ENCODE peak calls at places on chromosomes 16 and 17, in eight cellular contexts. J, N, C, G, F, V, I and A are unnamed samples.

GRCh38 chr16:11133344-11133921 is 122.6 kb downstream of the SOCS1 start:
- DNase-seq in V (peak; percentile 83), F (peak; percentile 78), N (peak; percentile 60), J (peak; percentile 73), C (peak; percentile 79), G (peak; percentile 94), I (peak; percentile 86), A (no peak)

GRCh38 chr17:2954898-2955445 is 108.4 kb downstream of the OR1D5 start:
- DNase-seq in N (no peak), G (peak; percentile 32), I (no peak), F (no peak), C (peak; percentile 94), V (no peak), J (no peak), A (no peak)

GRCh38 chr16:14409563-14409962 is 220.5 kb downstream of the PARN start:
- DNase-seq in C (no peak), F (no peak), V (peak; percentile 59), J (no peak), N (peak; percentile 47), G (no peak), I (peak; percentile 13), A (no peak)

GRCh38 chr17:45264430-45264829 is 2.5 kb upstream of the SPATA32 start:
- DNase-seq in N (no peak), F (no peak), C (no peak), G (no peak), I (no peak), J (no peak), V (no peak), A (no peak)

GRCh38 chr17:54982399-54982798 is 13.8 kb downstream of the STXBP4 start:
- DNase-seq in V (no peak), C (no peak), F (no peak), N (no peak), J (no peak), G (no peak), I (no peak), A (no peak)

GRCh38 chr17:2909853-2910234 is 113.6 kb downstream of the RAP1GAP2 start:
- DNase-seq in J (no peak), G (no peak), C (no peak), I (no peak), V (no peak), F (no peak), N (no peak), A (no peak)

GRCh38 chr17:3712811-3713463 is 10.8 kb upstream of the HASPIN start:
- DNase-seq in N (no peak), I (no peak), V (no peak), G (no peak), C (no peak), F (no peak), J (no peak), A (no peak)

GRCh38 chr17:19486351-19487008 is 47.2 kb upstream of the SLC47A1 start:
- DNase-seq in F (no peak), N (no peak), G (no peak), C (no peak), J (no peak), V (peak; percentile 39), I (no peak), A (no peak)

GRCh38 chr16:56939801-56940200 is 7.9 kb downstream of the HERPUD1 start:
- DNase-seq in V (no peak), N (no peak), C (no peak), G (no peak), J (no peak), F (no peak), I (no peak), A (no peak)

GRCh38 chr16:49986351-49987124 is 38.5 kb upstream of the CNEP1R1 start:
- DNase-seq in N (no peak), V (no peak), C (peak; percentile 24), F (no peak), G (peak; percentile 27), J (no peak), I (no peak), A (no peak)

GRCh38 chr16:88943131-88943664 is 33.8 kb downstream of the CBFA2T3 start:
- DNase-seq in V (peak; percentile 64), J (peak; percentile 62), C (no peak), I (no peak), F (no peak), N (no peak), G (no peak), A (no peak)

GRCh38 chr16:929674-930073 is 41.1 kb downstream of the LMF1 start:
- DNase-seq in G (no peak), V (no peak), I (no peak), N (no peak), J (no peak), C (no peak), F (no peak), A (no peak)

GRCh38 chr17:9002236-9002609 is 19.1 kb upstream of the NTN1 start:
- DNase-seq in G (no peak), C (no peak), I (no peak), V (no peak), J (no peak), F (no peak), N (no peak), A (no peak)

GRCh38 chr17:74360993-74361612 is 565 bp downstream of the BTBD17 start:
- DNase-seq in J (no peak), C (no peak), I (no peak), G (no peak), F (no peak), V (no peak), N (no peak), A (no peak)

GRCh38 chr16:48542020-48542473 is 67.9 kb downstream of the N4BP1 start:
- DNase-seq in J (peak; percentile 72), C (no peak), F (no peak), V (peak; percentile 75), G (no peak), N (peak; percentile 48), I (peak; percentile 32), A (no peak)

GRCh38 chr17:40516581-40517285 is 15.3 kb upstream of the TNS4 start:
- DNase-seq in C (peak; percentile 62), N (peak; percentile 46), V (peak; percentile 82), G (no peak), J (no peak), F (peak; percentile 11), I (no peak), A (no peak)

GRCh38 chr16:66081967-66082366 is 284.5 kb upstream of the CDH5 start:
- DNase-seq in I (no peak), N (no peak), C (peak; percentile 61), F (no peak), G (no peak), J (no peak), V (no peak), A (no peak)

GRCh38 chr17:45223541-45224528 is 2.1 kb downstream of the FMNL1 start:
- DNase-seq in J (no peak), N (no peak), I (no peak), C (no peak), F (no peak), V (no peak), G (no peak), A (no peak)

GRCh38 chr17:17783121-17783824 is 53.5 kb downstream of the SREBF1 start:
- DNase-seq in G (peak; percentile 88), C (no peak), I (peak; percentile 74), N (peak; percentile 60), V (peak; percentile 70), J (peak; percentile 85), F (peak; percentile 76), A (peak; percentile 79)

GRCh38 chr16:85284138-85284897 is 172.0 kb upstream of the CIBAR2 start:
- DNase-seq in V (no peak), I (no peak), J (no peak), G (no peak), C (no peak), N (no peak), F (no peak), A (no peak)

DNA sequence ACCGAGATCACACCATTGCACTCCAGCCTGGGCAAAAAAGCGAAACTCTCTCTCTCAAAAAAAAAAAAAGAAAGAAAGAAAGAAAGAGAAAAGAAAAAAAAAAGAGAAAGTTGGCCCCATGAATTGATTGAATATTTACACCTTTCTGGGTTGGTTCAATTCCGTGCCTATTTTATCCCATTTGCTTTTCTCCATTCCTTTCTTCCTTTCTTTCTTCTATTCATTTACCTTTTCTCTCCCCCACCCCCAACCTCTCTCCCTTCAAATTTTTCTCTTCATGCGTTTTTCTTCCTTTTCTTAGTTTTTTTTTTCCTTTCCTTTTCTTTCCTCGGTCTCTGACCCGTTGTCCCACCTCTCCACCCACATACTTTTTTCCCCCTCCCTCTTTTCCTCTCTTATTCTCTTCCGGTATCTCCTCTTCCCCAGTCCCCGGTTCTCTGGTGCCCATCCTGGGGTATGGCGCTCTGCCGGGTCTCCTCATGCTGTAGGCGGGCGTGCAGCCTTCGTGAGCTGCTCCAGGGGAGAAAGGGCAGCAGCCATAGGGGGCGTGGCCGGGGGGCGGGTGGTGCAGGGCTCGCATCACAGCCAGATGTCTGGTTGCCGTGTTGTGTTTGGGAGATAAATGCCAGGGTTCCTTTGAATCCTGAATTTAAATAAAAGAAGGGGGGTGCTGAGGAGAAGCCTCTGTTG is 5.3 kb upstream of the COL1A1 start:
- DNase-seq in C (no peak), V (peak; percentile 54), J (no peak), I (no peak), N (peak; percentile 35), F (peak; percentile 78), G (no peak), A (no peak)
- H3K4me3 ChIP-seq in C (no peak overlapping the region), V (no peak overlapping the region), J (no peak overlapping the region), I (no peak overlapping the region), N (no peak overlapping the region), F (no peak overlapping the region), G (no peak overlapping the region), A (no peak overlapping the region)

GRCh38 chr17:81537856-81538555 is 9.8 kb downstream of the FSCN2 start:
- DNase-seq in F (no peak), J (no peak), N (no peak), I (peak; percentile 59), C (no peak), V (no peak), G (no peak), A (no peak)
- TF ChIP-seq POLR2A in F (no peak), J (no peak), N (no peak), I (no peak), C (no peak), V (no peak), G (no peak), A (no peak)

GRCh38 chr16:71626018-71626857 is at the start of gene MARVELD3:
- DNase-seq in N (peak; percentile 94), V (peak; percentile 91), G (peak; percentile 93), I (no peak), F (no peak), C (peak; percentile 76), J (no peak), A (peak; percentile 85)
- H3K4me3 ChIP-seq in N (peak within 1 kb of the TSS; percentile 35), V (peak within 1 kb of the TSS; percentile 40), G (peak within 1 kb of the TSS; percentile 48), I (peak within 1 kb of the TSS; percentile 25), F (peak within 1 kb of the TSS; percentile 29), C (peak within 1 kb of the TSS; percentile 95), J (peak within 1 kb of the TSS; percentile 36), A (peak within 1 kb of the TSS; percentile 74)

DNA sequence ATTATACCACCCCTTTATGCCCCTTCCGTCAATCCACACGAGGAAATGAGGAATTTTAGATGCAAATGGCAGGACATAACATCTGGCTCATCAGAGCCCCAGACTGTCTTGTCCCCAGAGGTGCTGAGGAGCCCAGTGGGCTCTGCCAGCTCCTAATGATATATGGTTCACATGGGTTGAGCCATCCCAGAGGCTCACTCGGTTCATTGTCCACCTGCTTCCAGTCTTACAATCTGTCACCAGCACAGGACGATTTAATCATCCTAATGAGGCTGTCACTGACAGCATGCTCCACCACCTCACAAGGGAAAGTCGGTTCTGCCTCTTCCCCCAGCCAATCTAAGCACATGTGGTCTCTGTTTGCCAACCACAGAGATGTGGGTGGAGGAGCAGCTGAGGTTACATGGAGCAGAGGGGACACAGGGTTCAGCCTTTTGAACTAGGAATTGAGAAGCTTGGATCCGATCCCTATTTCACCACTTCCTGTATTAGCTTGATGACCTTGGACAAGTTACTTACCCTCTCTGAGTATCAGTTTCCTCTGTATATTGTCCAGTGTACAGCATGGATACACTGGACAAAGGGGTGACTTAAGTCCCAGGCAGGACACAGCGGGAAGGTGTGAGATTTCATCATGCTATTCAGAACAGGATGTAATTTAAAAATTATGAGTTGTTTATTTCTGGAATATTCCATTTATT is 27.0 kb upstream of the DHX8 start:
- DNase-seq in N (peak; percentile 12), C (no peak), I (peak; percentile 44), F (no peak), V (no peak), J (no peak), G (no peak), A (peak; percentile 83)
- TF ChIP-seq POLR2A in N (no peak), C (no peak), I (no peak), F (no peak), V (no peak), J (no peak), G (no peak), A (peak; percentile 41)